ENCODE peak calls at places on chromosomes 2 and 18, in seven cellular contexts. R is EH; Y is activated naive CD4-positive, alpha-beta T cell treated with anti-CD3 and anti-CD28 coated beads, Interleukin-2, amount 10 ng/mL, durations not matched to agents 7 days and 5 days; L is NCI-H2029; W is psoas muscle; F is NCI-H774; X is AG20443. O is an unnamed sample.

GRCh38 chr2:16626997-16627605 is 38.5 kb downstream of the CYRIA start:
- DNase-seq in R (no peak), Y (no peak), L (no peak), W (no peak), F (peak), X (no peak), O (no peak)

GRCh38 chr2:190879474-190880373 is 897 bp upstream of the GLS start:
- DNase-seq in R (peak), Y (peak), L (peak), W (no peak), F (no peak), X (no peak), O (no peak)

GRCh38 chr2:219252084-219252483 is 959 bp upstream of the TUBA4B start:
- DNase-seq in R (no peak), Y (peak), L (no peak), W (no peak), F (no peak), X (no peak), O (no peak)

GRCh38 chr18:79169958-79170555 is 100.9 kb downstream of the ATP9B start:
- DNase-seq in R (peak), Y (no peak), L (no peak), W (no peak), F (no peak), X (peak), O (peak)

GRCh38 chr2:71299507-71299906 is 32.1 kb upstream of the ZNF638 start:
- DNase-seq in R (peak), Y (no peak), L (no peak), W (no peak), F (no peak), X (peak), O (peak)

GRCh38 chr18:49021076-49021432 is 70.3 kb upstream of the SMAD7 start:
- DNase-seq in R (no peak), Y (no peak), L (no peak), W (peak), F (no peak), X (peak), O (no peak)

GRCh38 chr18:7256959-7257742 is 26.3 kb downstream of the LRRC30 start:
- DNase-seq in R (no peak), Y (no peak), L (no peak), W (no peak), F (no peak), X (no peak), O (no peak)

GRCh38 chr2:4745596-4745995 is 946.6 kb upstream of the SOX11 start:
- DNase-seq in R (no peak), Y (no peak), L (peak), W (no peak), F (no peak), X (no peak), O (no peak)

GRCh38 chr2:120901213-120901612 is 165.5 kb downstream of the GLI2 start:
- DNase-seq in R (no peak), Y (no peak), L (no peak), W (peak), F (no peak), X (no peak), O (no peak)

GRCh38 chr18:79485788-79486355 is 90.1 kb downstream of the NFATC1 start:
- DNase-seq in R (peak), Y (peak), L (no peak), W (no peak), F (no peak), X (peak), O (peak)

GRCh38 chr2:168910330-168910729 is 9.2 kb downstream of the G6PC2 start:
- DNase-seq in R (no peak), Y (no peak), L (no peak), W (no peak), F (no peak), X (no peak), O (no peak)

GRCh38 chr2:169091256-169091655 is 21.9 kb downstream of the DHRS9 start:
- DNase-seq in R (no peak), Y (no peak), L (peak), W (no peak), F (no peak), X (no peak), O (no peak)

GRCh38 chr2:110735366-110735765 is 3.0 kb downstream of the ACOXL start:
- DNase-seq in R (no peak), Y (no peak), L (no peak), W (no peak), F (no peak), X (no peak), O (no peak)

GRCh38 chr2:98034745-98035144 is 39.0 kb upstream of the TMEM131 start:
- DNase-seq in R (no peak), Y (no peak), L (no peak), W (no peak), F (no peak), X (no peak), O (no peak)

O was measured in iris pigment epithelial cell.